ENCODE peak calls at places on chromosomes 7 and 10, in seven cellular contexts. Z is left ventricle myocardium inferior; E is CD8-positive, alpha-beta memory T cell; O is fibroblast of lung; D is heart left ventricle; W is OCI-LY7; Y is PC-9. F is an unnamed sample. For H3K36me3, the result is how much of the 10 kb centered on the place peaks cover.

GRCh38 chr7:32890010-32890552 is 1.5 kb downstream of the KBTBD2 start:
- DNase-seq in Z (no peak), E (no peak), O (peak), D (no peak), W (peak), Y (no peak), F (no peak)

GRCh38 chr10:79394631-79395030 is 47.4 kb downstream of the PPIF start:
- DNase-seq in Z (no peak), E (no peak), O (no peak), D (peak), W (no peak), Y (no peak), F (no peak)

GRCh38 chr7:102230593-102230992 is 56.1 kb upstream of the SH2B2 start:
- DNase-seq in Z (no peak), E (no peak), O (peak), D (no peak), W (no peak), Y (no peak), F (peak)

GRCh38 chr7:128875523-128875948 is 12.9 kb downstream of the ATP6V1F start:
- DNase-seq in Z (no peak), E (no peak), O (no peak), D (no peak), W (no peak), Y (no peak), F (peak)

GRCh38 chr10:30534465-30535144 is 94.9 kb downstream of the LYZL2 start:
- DNase-seq in Z (peak), E (peak), O (peak), D (peak), W (peak), Y (peak), F (peak)

GRCh38 chr10:120145107-120145506 is 252.6 kb downstream of the SEC23IP start:
- DNase-seq in Z (no peak), E (no peak), O (no peak), D (no peak), W (no peak), Y (no peak), F (no peak)

GRCh38 chr10:110859206-110859946 is 12.4 kb upstream of the PDCD4 start:
- DNase-seq in Z (no peak), E (no peak), O (no peak), D (no peak), W (no peak), Y (no peak), F (no peak)

GRCh38 chr10:33706746-33707145 is 372.3 kb upstream of the NRP1 start:
- DNase-seq in Z (no peak), E (no peak), O (peak), D (no peak), W (no peak), Y (no peak), F (no peak)

GRCh38 chr10:124186956-124187355 is 93.6 kb upstream of the CHST15 start:
- DNase-seq in Z (no peak), E (no peak), O (no peak), D (no peak), W (no peak), Y (no peak), F (no peak)

GRCh38 chr10:29543715-29544114 is 91.1 kb downstream of the SVIL start:
- DNase-seq in Z (no peak), E (no peak), O (no peak), D (no peak), W (peak), Y (no peak), F (no peak)

GRCh38 chr7:101598981-101599681 is 30.0 kb downstream of the MYL10 start:
- DNase-seq in Z (no peak), E (no peak), O (peak), D (no peak), W (no peak), Y (no peak), F (peak)

GRCh38 chr7:144437370-144438191 is 34.1 kb upstream of the NOBOX start:
- DNase-seq in Z (no peak), E (no peak), O (peak), D (no peak), W (peak), Y (peak), F (peak)

GRCh38 chr7:98921608-98922372 is 43.5 kb downstream of the TRRAP start:
- DNase-seq in Z (no peak), E (no peak), O (no peak), D (no peak), W (no peak), Y (no peak), F (no peak)

GRCh38 chr7:33757563-33758165 is 147.7 kb upstream of the BMPER start:
- DNase-seq in Z (no peak), E (no peak), O (peak), D (no peak), W (peak), Y (no peak), F (peak)

GRCh38 chr7:35420657-35421056 is 166.8 kb upstream of the TBX20 start:
- DNase-seq in Z (no peak), E (no peak), O (peak), D (no peak), W (no peak), Y (no peak), F (no peak)

GRCh38 chr7:2982831-2983230 is 60.8 kb downstream of the CARD11 start:
- DNase-seq in Z (no peak), E (peak), O (no peak), D (no peak), W (peak), Y (no peak), F (no peak)

GRCh38 chr10:80709879-80710278 is 172.2 kb downstream of the SH2D4B start:
- DNase-seq in Z (no peak), E (no peak), O (no peak), D (no peak), W (no peak), Y (no peak), F (no peak)

GRCh38 chr7:28408105-28408973 is 4.0 kb upstream of the CREB5 start:
- DNase-seq in Z (peak), E (no peak), O (no peak), D (peak), W (no peak), Y (no peak), F (peak)

GRCh38 chr10:122052702-122053101 is 63.7 kb downstream of the TACC2 start:
- DNase-seq in Z (no peak), E (no peak), O (no peak), D (no peak), W (no peak), Y (no peak), F (no peak)

GRCh38 chr7:137923380-137923779 is 76.6 kb upstream of the DGKI start:
- DNase-seq in Z (no peak), E (no peak), O (peak), D (no peak), W (no peak), Y (no peak), F (peak)

GRCh38 chr10:118369806-118370205 is 27.7 kb upstream of the FAM204A start:
- DNase-seq in Z (no peak), E (no peak), O (no peak), D (no peak), W (no peak), Y (no peak), F (peak)

GRCh38 chr7:30523466-30523865 is 18.8 kb upstream of the GGCT start:
- DNase-seq in Z (no peak), E (no peak), O (no peak), D (no peak), W (no peak), Y (no peak), F (no peak)

GRCh38 chr7:125930848-125931247 is 1001.2 kb upstream of the POT1 start:
- DNase-seq in Z (no peak), E (no peak), O (no peak), D (no peak), W (no peak), Y (no peak), F (no peak)

GRCh38 chr7:125934965-125935364 is 1005.3 kb upstream of the POT1 start:
- DNase-seq in Z (no peak), E (no peak), O (no peak), D (no peak), W (no peak), Y (no peak), F (no peak)

DNA sequence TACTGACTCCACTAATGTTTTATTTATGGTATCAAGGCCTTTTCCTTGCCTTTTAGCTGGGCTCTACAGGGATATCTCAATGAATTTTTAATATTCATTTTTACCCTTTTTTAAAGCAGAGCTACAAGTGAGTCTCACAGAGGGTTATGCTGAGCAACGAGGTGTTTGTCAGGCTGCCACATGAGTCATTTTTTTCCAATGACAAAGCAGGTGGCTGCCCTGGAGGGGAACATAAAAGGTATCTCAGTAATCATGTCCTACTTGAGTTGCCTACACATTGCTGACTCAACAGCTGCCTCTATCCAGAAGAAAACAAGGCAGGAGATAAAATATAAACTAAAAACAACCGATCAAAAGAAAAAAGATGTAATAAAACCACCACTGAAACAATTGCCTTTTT is 1004.9 kb upstream of the POT1 start:
- DNase-seq in Z (no peak), E (no peak), O (no peak), D (no peak), W (no peak), Y (peak), F (no peak)
- H3K36me3 ChIP-seq in Z (under half), E (under half), O (under half), D (under half), W (under half), Y (under half), F (under half)

GRCh38 chr10:67476201-67476600 is 219.8 kb downstream of the CTNNA3 start:
- DNase-seq in Z (no peak), E (no peak), O (no peak), D (no peak), W (no peak), Y (no peak), F (no peak)
- H3K36me3 ChIP-seq in Z (under half), E (under half), O (under half), D (under half), W (under half), Y (under half), F (under half)

GRCh38 chr7:124893140-124893810 is 36.4 kb downstream of the POT1 start:
- DNase-seq in Z (no peak), E (no peak), O (no peak), D (no peak), W (no peak), Y (no peak), F (peak)

GRCh38 chr7:124896001-124896400 is 33.6 kb downstream of the POT1 start:
- DNase-seq in Z (no peak), E (no peak), O (no peak), D (no peak), W (no peak), Y (no peak), F (no peak)

GRCh38 chr7:124898523-124898922 is 31.1 kb downstream of the POT1 start:
- DNase-seq in Z (no peak), E (no peak), O (no peak), D (no peak), W (no peak), Y (no peak), F (no peak)
- H3K36me3 ChIP-seq in Z (under half), E (under half), O (under half), D (under half), W (under half), Y (under half), F (under half)

DNA sequence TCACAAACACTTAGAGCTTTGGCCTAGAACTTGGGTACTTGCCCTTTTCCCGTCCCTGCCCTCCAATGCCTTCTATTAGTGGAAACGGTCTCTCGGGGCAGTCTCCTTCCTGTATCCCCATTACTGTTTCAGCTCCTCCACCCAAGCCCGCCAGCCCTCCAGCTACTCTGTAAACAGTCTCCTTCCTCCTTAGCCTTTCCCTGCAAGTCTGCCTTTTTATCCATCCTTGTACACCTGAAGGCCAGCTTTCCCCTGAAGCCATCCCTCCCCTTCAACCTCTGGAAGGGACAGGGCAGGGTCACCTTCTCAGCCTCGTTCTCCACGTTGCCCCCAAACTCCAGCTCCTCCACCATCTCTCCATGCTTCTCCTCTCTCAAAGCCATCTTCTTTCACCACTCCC is 108.1 kb upstream of the ZNF746 start:
- DNase-seq in Z (no peak), E (no peak), O (no peak), D (no peak), W (no peak), Y (no peak), F (no peak)
- H3K36me3 ChIP-seq in Z (half or more), E (under half), O (under half), D (half or more), W (half or more), Y (under half), F (under half)

DNA sequence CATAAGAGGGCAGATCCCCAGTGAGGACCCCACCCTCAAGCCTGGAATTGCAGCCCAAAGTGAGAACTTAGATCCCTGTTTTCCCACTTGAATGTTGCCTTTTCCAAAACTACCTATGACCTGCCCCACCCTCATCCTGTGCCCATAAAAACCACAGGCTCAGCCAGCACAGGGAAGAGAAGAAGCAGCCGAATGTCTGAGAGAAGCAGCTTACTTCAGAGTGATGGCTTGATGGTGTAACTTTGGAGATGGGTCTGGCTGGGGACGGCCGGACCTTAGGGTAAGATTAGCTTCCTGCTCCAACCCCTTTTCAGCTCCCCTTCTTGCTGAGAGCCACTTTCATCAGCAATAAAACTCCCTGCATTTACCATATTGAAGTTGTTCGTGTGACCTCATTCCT is 5.7 kb downstream of the SLC25A40 start:
- DNase-seq in Z (no peak), E (no peak), O (no peak), D (no peak), W (no peak), Y (no peak), F (no peak)
- H3K36me3 ChIP-seq in Z (under half), E (under half), O (under half), D (under half), W (half or more), Y (under half), F (under half)

GRCh38 chr10:24862586-24862985 is 89.8 kb downstream of the PRTFDC1 start:
- DNase-seq in Z (no peak), E (no peak), O (no peak), D (no peak), W (no peak), Y (no peak), F (no peak)
- H3K36me3 ChIP-seq in Z (under half), E (under half), O (under half), D (under half), W (under half), Y (under half), F (under half)

GRCh38 chr7:44647981-44648714 is 41.7 kb downstream of the OGDH start:
- DNase-seq in Z (no peak), E (no peak), O (no peak), D (no peak), W (no peak), Y (no peak), F (no peak)
- H3K36me3 ChIP-seq in Z (half or more), E (under half), O (under half), D (half or more), W (half or more), Y (under half), F (under half)

GRCh38 chr10:6213908-6214307 is 11.2 kb downstream of the PFKFB3 start:
- DNase-seq in Z (no peak), E (no peak), O (no peak), D (no peak), W (no peak), Y (no peak), F (no peak)
- H3K36me3 ChIP-seq in Z (half or more), E (under half), O (under half), D (half or more), W (half or more), Y (under half), F (half or more)

F was measured in trophoblast cell.